ENCODE peak calls at places on chromosome 12, in six cellular contexts. R, H, K, M, A and J are unnamed samples.

GRCh38 chr12:121196902-121197301 is 13.0 kb upstream of the P2RX4 start:
- DNase-seq in K (no peak), H (no peak), A (no peak), R (no peak), M (no peak), J (no peak)

GRCh38 chr12:4584281-4584680 is 22.3 kb downstream of the DYRK4 start:
- DNase-seq in A (no peak), R (no peak), M (no peak), H (no peak), K (no peak), J (no peak)

GRCh38 chr12:56593909-56594621 is 36.1 kb downstream of the BAZ2A start:
- DNase-seq in R (no peak), K (peak; percentile 29), M (peak; percentile 48), A (peak; percentile 77), H (peak; percentile 23), J (peak; percentile 45)

GRCh38 chr12:124921200-124922008 is 7.0 kb upstream of the UBC start:
- DNase-seq in A (peak; percentile 84), M (no peak), K (peak; percentile 26), R (no peak), H (no peak), J (peak; percentile 78)

GRCh38 chr12:8089718-8090117 is 7.6 kb downstream of the NECAP1 start:
- DNase-seq in A (no peak), R (no peak), H (no peak), K (no peak), M (no peak), J (no peak)

GRCh38 chr12:92259852-92260251 is 114.2 kb upstream of the BTG1 start:
- DNase-seq in R (no peak), H (no peak), M (no peak), K (no peak), A (no peak), J (no peak)

GRCh38 chr12:121903202-121903601 is 14.6 kb downstream of the PSMD9 start:
- DNase-seq in M (no peak), H (no peak), K (no peak), R (no peak), A (no peak), J (no peak)

GRCh38 chr12:51525518-51525917 is 65.5 kb upstream of the SCN8A start:
- DNase-seq in H (no peak), M (no peak), A (no peak), K (no peak), R (no peak), J (no peak)

GRCh38 chr12:110563702-110564470 is 19.2 kb downstream of the PPTC7 start:
- DNase-seq in A (no peak), H (no peak), K (no peak), M (no peak), R (no peak), J (no peak)

GRCh38 chr12:114403044-114403689 is 2.8 kb downstream of the TBX5 start:
- DNase-seq in M (no peak), K (no peak), A (no peak), H (no peak), R (no peak), J (no peak)

GRCh38 chr12:92745874-92746553 is 43.2 kb downstream of the PLEKHG7 start:
- DNase-seq in M (peak; percentile 91), K (no peak), H (no peak), A (no peak), R (peak; percentile 86), J (peak; percentile 89)

GRCh38 chr12:76030378-76031080 is 1.0 kb downstream of the PHLDA1 start:
- DNase-seq in M (no peak), R (no peak), A (peak; percentile 28), K (peak; percentile 27), H (no peak), J (peak; percentile 32)

GRCh38 chr12:59678759-59679411 is 83.1 kb downstream of the SLC16A7 start:
- DNase-seq in K (no peak), R (no peak), M (no peak), A (no peak), H (no peak), J (no peak)

GRCh38 chr12:99043319-99043914 is 398.3 kb downstream of the APAF1 start:
- DNase-seq in R (peak; percentile 12), A (peak; percentile 39), K (no peak), M (no peak), H (peak; percentile 60), J (no peak)

GRCh38 chr12:121789800-121790748 is 3.4 kb downstream of the RHOF start:
- DNase-seq in M (no peak), A (peak; percentile 85), R (no peak), H (no peak), K (peak; percentile 92), J (no peak)

GRCh38 chr12:61290473-61290872 is 969.7 kb upstream of the USP15 start:
- DNase-seq in M (no peak), H (no peak), K (no peak), A (no peak), R (no peak), J (no peak)

GRCh38 chr12:52524898-52525591 is 4.9 kb upstream of the KRT5 start:
- DNase-seq in H (no peak), A (no peak), M (no peak), K (no peak), R (no peak), J (peak; percentile 25)

GRCh38 chr12:67650127-67650495 is 1.6 kb downstream of the DYRK2 start:
- DNase-seq in R (no peak), A (peak; percentile 36), M (no peak), K (no peak), H (no peak), J (peak; percentile 34)

GRCh38 chr12:131351319-131352028 is 359.4 kb upstream of the SFSWAP start:
- DNase-seq in M (no peak), H (no peak), K (no peak), R (no peak), A (no peak), J (no peak)

GRCh38 chr12:131456301-131457027 is 254.4 kb upstream of the SFSWAP start:
- DNase-seq in H (no peak), M (no peak), K (no peak), A (no peak), R (no peak), J (no peak)

GRCh38 chr12:98645572-98646067 is 530 bp downstream of the APAF1 start:
- DNase-seq in M (no peak), H (no peak), K (no peak), A (peak; percentile 9), R (no peak), J (peak; percentile 24)

GRCh38 chr12:53997324-53998173 is 2.4 kb upstream of the HOXC9 start:
- DNase-seq in A (no peak), R (no peak), H (no peak), K (no peak), M (no peak), J (no peak)